ENCODE peak calls at places on chromosomes 6 and 20, in five cellular contexts. W is transverse colon, Q is ascending aorta, N is breast epithelium, O is left lung. F is an unnamed sample. For H3K4me1, the result is how much of the 10 kb centered on the place peaks cover.

GRCh38 chr6:33812669-33813068 is 8.9 kb upstream of the MLN start:
- DNase-seq in W (no peak), Q (no peak), N (no peak), O (no peak), F (no peak)

GRCh38 chr6:108578166-108578565 is 17.4 kb downstream of the FOXO3 start:
- DNase-seq in W (no peak), Q (no peak), N (no peak), O (no peak), F (peak)

GRCh38 chr6:9484091-9484490 is 930.8 kb downstream of the TFAP2A start:
- DNase-seq in W (no peak), Q (no peak), N (no peak), O (no peak), F (no peak)

GRCh38 chr20:53945478-53945877 is 124.9 kb downstream of the BCAS1 start:
- DNase-seq in W (no peak), Q (no peak), N (no peak), O (no peak), F (no peak)

GRCh38 chr6:31143148-31143547 is 4.3 kb upstream of the PSORS1C2 start:
- DNase-seq in W (no peak), Q (peak), N (no peak), O (no peak), F (no peak)

GRCh38 chr20:62837790-62838458 is 21.1 kb downstream of the COL9A3 start:
- DNase-seq in W (peak), Q (no peak), N (no peak), O (peak), F (no peak)

GRCh38 chr20:48262396-48262795 is 477.1 kb upstream of the SULF2 start:
- DNase-seq in W (no peak), Q (no peak), N (no peak), O (no peak), F (no peak)

GRCh38 chr20:37946946-37947345 is 44.0 kb downstream of the VSTM2L start:
- DNase-seq in W (no peak), Q (no peak), N (no peak), O (no peak), F (peak)

GRCh38 chr6:36822506-36823269 is 16.6 kb downstream of the CPNE5 start:
- DNase-seq in W (no peak), Q (no peak), N (no peak), O (no peak), F (no peak)

GRCh38 chr6:87001494-87001893 is 64.2 kb downstream of the HTR1E start:
- DNase-seq in W (no peak), Q (no peak), N (no peak), O (no peak), F (no peak)

GRCh38 chr20:48378976-48379670 is 448.7 kb downstream of the PREX1 start:
- DNase-seq in W (no peak), Q (no peak), N (no peak), O (no peak), F (no peak)

GRCh38 chr20:36572701-36573102 is 695 bp upstream of the TGIF2 start:
- DNase-seq in W (peak), Q (no peak), N (no peak), O (no peak), F (no peak)

GRCh38 chr20:61579908-61580307 is 327.8 kb downstream of the CDH4 start:
- DNase-seq in W (no peak), Q (no peak), N (no peak), O (no peak), F (no peak)

GRCh38 chr6:127539292-127539691 is 20.2 kb upstream of the MTCL3 start:
- DNase-seq in W (no peak), Q (no peak), N (no peak), O (no peak), F (no peak)

GRCh38 chr6:12229332-12229731 is 60.8 kb upstream of the EDN1 start:
- DNase-seq in W (no peak), Q (no peak), N (no peak), O (no peak), F (no peak)

GRCh38 chr6:19599813-19600464 is 237.2 kb upstream of the ID4 start:
- DNase-seq in W (no peak), Q (no peak), N (no peak), O (no peak), F (no peak)

GRCh38 chr6:10141756-10142443 is 273.0 kb downstream of the TFAP2A start:
- DNase-seq in W (no peak), Q (no peak), N (no peak), O (no peak), F (no peak)

GRCh38 chr6:144158133-144158532 is 7.8 kb downstream of the STX11 start:
- DNase-seq in W (no peak), Q (no peak), N (no peak), O (no peak), F (no peak)

GRCh38 chr6:15663057-15663638 is 320 bp upstream of the DTNBP1 start:
- DNase-seq in W (no peak), Q (no peak), N (no peak), O (no peak), F (no peak)

GRCh38 chr6:122712093-122712863 is 67.2 kb upstream of the FABP7 start:
- DNase-seq in W (no peak), Q (no peak), N (no peak), O (no peak), F (no peak)

GRCh38 chr20:58213716-58214115 is 14.7 kb downstream of the ANKRD60 start:
- DNase-seq in W (no peak), Q (no peak), N (no peak), O (no peak), F (no peak)

GRCh38 chr20:63053430-63054102 is 46.8 kb upstream of the BHLHE23 start:
- DNase-seq in W (no peak), Q (no peak), N (peak), O (peak), F (no peak)

GRCh38 chr20:51687071-51687470 is 81.1 kb downstream of the ATP9A start:
- DNase-seq in W (no peak), Q (no peak), N (no peak), O (no peak), F (no peak)

GRCh38 chr20:48015136-48015925 is 230.1 kb upstream of the SULF2 start:
- DNase-seq in W (no peak), Q (no peak), N (no peak), O (no peak), F (no peak)

GRCh38 chr6:95094751-95095150 is 482.6 kb upstream of the MANEA start:
- DNase-seq in W (no peak), Q (no peak), N (no peak), O (no peak), F (no peak)

GRCh38 chr6:122995930-122996796 is at the start of gene CLVS2:
- DNase-seq in W (no peak), Q (no peak), N (no peak), O (no peak), F (no peak)

GRCh38 chr6:16524380-16524707 is 236.9 kb downstream of the ATXN1 start:
- DNase-seq in W (no peak), Q (no peak), N (no peak), O (no peak), F (no peak)

GRCh38 chr20:33353013-33353402 is 48.3 kb downstream of the CDK5RAP1 start:
- DNase-seq in W (no peak), Q (no peak), N (no peak), O (no peak), F (no peak)

GRCh38 chr6:139711714-139712585 is 337.5 kb upstream of the CITED2 start:
- DNase-seq in W (no peak), Q (no peak), N (no peak), O (no peak), F (no peak)

GRCh38 chr6:68400396-68400795 is 234.7 kb upstream of the ADGRB3 start:
- DNase-seq in W (no peak), Q (no peak), N (no peak), O (no peak), F (no peak)

GRCh38 chr6:25732468-25733198 is 21.9 kb upstream of the SLC17A4 start:
- DNase-seq in W (no peak), Q (no peak), N (no peak), O (no peak), F (no peak)

GRCh38 chr20:15857131-15857784 is 716.0 kb downstream of the KIF16B start:
- DNase-seq in W (no peak), Q (no peak), N (no peak), O (no peak), F (no peak)

GRCh38 chr6:17865798-17866725 is 121.4 kb downstream of the KIF13A start:
- DNase-seq in W (peak), Q (peak), N (no peak), O (peak), F (peak)

GRCh38 chr20:31712564-31713311 is 9.9 kb downstream of the BCL2L1 start:
- DNase-seq in W (peak), Q (peak), N (peak), O (peak), F (no peak)
- H3K4me1 ChIP-seq in W (half or more), Q (half or more), N (under half), O (half or more), F (half or more)

DNA sequence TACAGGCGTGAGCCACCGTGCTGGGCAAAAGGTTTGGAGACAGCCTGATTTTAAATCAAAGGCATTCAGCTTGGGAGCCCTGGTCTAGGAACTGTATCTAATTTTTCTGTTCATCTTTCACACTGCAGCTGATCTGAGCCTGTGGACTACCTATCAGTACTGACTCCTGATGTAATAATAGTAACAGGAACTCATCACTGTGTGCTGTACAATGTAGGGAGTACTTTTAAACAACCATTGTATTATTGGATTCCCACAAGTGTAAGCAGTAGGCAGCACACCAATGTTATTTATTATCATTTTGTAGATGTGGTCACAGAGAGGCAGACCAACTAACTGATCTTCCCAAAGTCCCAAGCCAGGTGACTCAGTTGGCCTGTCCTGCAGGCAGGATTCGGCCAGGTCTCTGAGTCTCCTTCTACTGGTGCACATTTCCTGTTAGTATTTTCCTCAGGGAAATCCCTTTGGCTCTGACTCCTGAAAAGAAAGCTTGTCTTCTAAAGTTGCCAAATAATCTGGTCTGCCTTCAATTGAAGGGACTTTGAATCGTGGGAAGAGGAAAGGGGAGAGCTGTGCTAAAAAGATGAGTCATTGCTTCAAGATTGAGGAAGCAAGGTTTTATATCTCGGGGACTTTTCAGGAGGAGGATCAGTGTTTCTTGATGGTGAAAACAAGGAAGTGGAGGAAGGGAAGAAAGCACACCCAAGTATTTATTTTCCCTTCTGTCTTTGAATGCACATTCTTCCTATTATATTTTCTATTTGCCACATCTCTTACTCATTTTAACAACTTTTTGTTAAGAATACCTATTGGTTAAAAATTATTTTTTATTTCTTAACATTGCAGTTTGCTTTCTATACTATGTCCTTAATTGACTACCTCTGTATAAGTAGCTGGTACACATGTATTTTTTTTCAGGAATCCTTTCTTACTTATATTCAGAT is 14.6 kb upstream of the IFNGR1 start:
- DNase-seq in W (no peak), Q (no peak), N (no peak), O (no peak), F (no peak)
- H3K27ac ChIP-seq in W (peak), Q (peak), N (peak), O (peak), F (peak)

DNA sequence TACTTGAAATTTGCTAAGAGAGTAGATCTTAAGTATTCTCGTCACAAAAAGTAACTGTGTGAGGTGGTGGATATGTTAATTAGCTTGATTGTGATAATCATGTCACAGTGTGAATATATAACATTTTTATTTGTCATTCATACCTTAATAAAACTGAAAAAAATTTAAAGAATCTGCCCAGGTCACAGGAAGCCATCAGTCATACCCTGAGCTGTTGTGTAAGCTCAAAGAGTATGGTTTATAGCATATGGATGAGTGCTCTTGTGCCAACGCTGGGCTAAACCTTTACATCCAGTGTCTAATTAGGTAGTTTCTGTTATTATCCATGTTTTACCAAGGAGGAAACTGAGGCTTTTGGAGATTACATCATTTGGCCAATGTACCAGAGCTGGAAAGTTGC is 11.3 kb downstream of the PKIG start:
- DNase-seq in W (no peak), Q (no peak), N (no peak), O (no peak), F (no peak)
- H3K4me1 ChIP-seq in W (under half), Q (under half), N (under half), O (under half), F (under half)

DNA sequence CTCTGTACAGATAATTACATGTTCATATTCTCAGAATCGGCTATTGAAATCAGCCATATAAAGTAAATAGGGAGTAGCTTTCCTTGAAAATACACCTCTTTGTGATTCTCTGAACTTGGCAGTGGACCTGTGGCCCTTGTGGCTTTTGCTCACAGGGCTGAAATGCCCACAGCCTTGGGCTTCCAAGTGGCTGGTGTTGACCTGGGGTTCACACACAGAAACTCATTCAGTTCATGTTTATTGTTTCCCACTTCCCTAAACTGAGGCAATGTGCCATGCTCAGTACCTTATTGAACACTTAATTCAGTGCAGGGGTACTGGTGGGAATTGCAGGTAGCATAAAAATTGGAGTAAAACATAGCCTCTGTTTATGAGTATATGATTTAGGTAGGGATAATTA is 19.1 kb upstream of the TULP4 start:
- DNase-seq in W (no peak), Q (no peak), N (no peak), O (no peak), F (no peak)
- H3K27ac ChIP-seq in W (no peak), Q (no peak), N (no peak), O (no peak), F (no peak)

GRCh38 chr6:24517659-24518538 is 23.1 kb downstream of the ALDH5A1 start:
- DNase-seq in W (no peak), Q (no peak), N (no peak), O (no peak), F (no peak)

GRCh38 chr6:24524329-24524728 is 29.6 kb downstream of the ALDH5A1 start:
- DNase-seq in W (no peak), Q (no peak), N (no peak), O (no peak), F (no peak)

GRCh38 chr6:24522090-24522820 is 27.5 kb downstream of the ALDH5A1 start:
- DNase-seq in W (no peak), Q (no peak), N (no peak), O (no peak), F (peak)

GRCh38 chr6:24522821-24523175 is 28.0 kb downstream of the ALDH5A1 start:
- DNase-seq in W (no peak), Q (no peak), N (no peak), O (no peak), F (no peak)

DNA sequence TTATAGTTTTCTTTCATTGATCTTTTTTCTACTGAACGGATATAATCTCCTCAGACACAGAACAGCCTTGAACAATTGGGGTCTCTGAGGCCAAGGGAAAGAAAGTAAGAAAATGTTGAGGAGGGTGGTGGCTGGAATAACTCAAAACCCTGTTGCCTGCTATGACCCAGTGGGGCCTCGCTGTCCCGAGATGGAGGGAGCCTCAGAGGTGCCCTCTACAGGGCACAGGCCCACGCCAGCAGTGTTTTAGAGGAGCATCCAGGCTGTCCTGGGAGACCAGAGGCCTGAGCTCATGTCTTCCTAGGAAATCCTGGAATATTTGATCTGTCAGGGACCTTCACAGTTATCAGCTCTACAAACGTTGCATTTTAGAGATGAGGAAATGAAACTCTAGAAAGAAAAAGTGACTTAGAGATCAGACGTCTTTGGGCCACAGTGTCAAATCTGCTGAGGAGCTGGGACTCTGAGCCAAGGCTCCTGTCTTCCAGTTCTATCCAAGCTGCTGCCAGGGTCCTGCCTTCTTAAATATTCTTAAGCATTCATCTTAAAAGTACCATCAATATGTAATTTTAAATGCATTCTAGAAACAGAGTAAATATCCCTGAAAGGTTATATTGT is 26.3 kb downstream of the ALDH5A1 start:
- DNase-seq in W (peak), Q (no peak), N (no peak), O (peak), F (peak)
- H3K4me1 ChIP-seq in W (under half), Q (under half), N (under half), O (under half), F (under half)

GRCh38 chr6:38213275-38213674 is 393.7 kb downstream of the ZFAND3 start:
- DNase-seq in W (peak), Q (no peak), N (no peak), O (no peak), F (no peak)
- H3K27ac ChIP-seq in W (peak), Q (peak), N (peak), O (no peak), F (no peak)

GRCh38 chr6:156687875-156688549 is 89.2 kb upstream of the ARID1B start:
- DNase-seq in W (peak), Q (no peak), N (no peak), O (peak), F (no peak)
- H3K4me1 ChIP-seq in W (under half), Q (under half), N (under half), O (under half), F (under half)

GRCh38 chr6:3737149-3737830 is 14.2 kb downstream of the PXDC1 start:
- DNase-seq in W (peak), Q (no peak), N (peak), O (no peak), F (no peak)

GRCh38 chr6:3739311-3739897 is 12.1 kb downstream of the PXDC1 start:
- DNase-seq in W (peak), Q (no peak), N (peak), O (no peak), F (no peak)

GRCh38 chr6:3735029-3735605 is 16.4 kb downstream of the PXDC1 start:
- DNase-seq in W (no peak), Q (no peak), N (no peak), O (no peak), F (no peak)

GRCh38 chr6:3738381-3739131 is 13.0 kb downstream of the PXDC1 start:
- DNase-seq in W (peak), Q (no peak), N (peak), O (no peak), F (no peak)

DNA sequence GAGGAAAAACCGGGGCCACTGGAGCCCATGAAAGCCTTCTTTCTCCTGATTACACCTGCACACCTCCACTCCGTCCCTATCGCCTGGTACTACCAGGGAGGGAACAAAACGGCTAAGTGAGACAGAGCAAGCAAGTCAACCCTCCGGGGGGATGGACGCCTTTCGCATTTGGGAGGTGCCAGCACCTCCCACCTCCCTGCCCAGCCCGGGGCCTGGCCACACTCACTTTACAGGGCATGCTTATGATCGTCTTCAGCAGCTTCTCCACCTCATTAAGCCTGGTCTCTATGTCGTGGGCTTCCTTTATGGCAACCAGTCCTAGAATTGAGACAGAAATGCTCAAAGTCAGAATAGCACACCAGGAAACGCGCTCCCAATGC is 13.7 kb downstream of the PXDC1 start:
- DNase-seq in W (no peak), Q (no peak), N (peak), O (no peak), F (no peak)
- H3K27ac ChIP-seq in W (no peak), Q (peak), N (no peak), O (no peak), F (no peak)

GRCh38 chr6:43995137-43995536 is 132.1 kb downstream of the MRPL14 start:
- DNase-seq in W (no peak), Q (no peak), N (no peak), O (no peak), F (no peak)

GRCh38 chr6:44000164-44000842 is 126.9 kb downstream of the MRPL14 start:
- DNase-seq in W (peak), Q (no peak), N (no peak), O (peak), F (no peak)

GRCh38 chr6:43999628-44000027 is 127.6 kb downstream of the MRPL14 start:
- DNase-seq in W (no peak), Q (no peak), N (peak), O (no peak), F (no peak)

GRCh38 chr6:43996614-43997341 is 130.5 kb downstream of the MRPL14 start:
- DNase-seq in W (no peak), Q (no peak), N (no peak), O (no peak), F (no peak)

GRCh38 chr6:43997342-43997677 is 129.9 kb downstream of the MRPL14 start:
- DNase-seq in W (peak), Q (no peak), N (no peak), O (no peak), F (no peak)
- H3K4me1 ChIP-seq in W (under half), Q (under half), N (under half), O (under half), F (under half)

F was measured in vagina.